ENCODE peak calls at places on chromosomes 2 and 18, in six cellular contexts. N is T-cell, T is H4, I is NB4, R is H7, Z is HS-27A. M is an unnamed sample.

GRCh38 chr18:72543362-72544055 is 633 bp downstream of the CBLN2 start:
- DNase-seq in N (no peak), T (no peak), I (no peak), R (peak; percentile 57), Z (no peak), M (no peak)

GRCh38 chr2:202098336-202098735 is 25.3 kb downstream of the KIAA2012 start:
- DNase-seq in N (no peak), T (no peak), I (no peak), R (no peak), Z (no peak), M (no peak)

GRCh38 chr2:12821656-12822055 is 104.9 kb downstream of the TRIB2 start:
- DNase-seq in N (no peak), T (no peak), I (no peak), R (no peak), Z (no peak), M (no peak)

GRCh38 chr2:216109962-216110614 is 940 bp downstream of the XRCC5 start:
- DNase-seq in N (no peak), T (peak; percentile 19), I (peak; percentile 62), R (no peak), Z (peak; percentile 4), M (peak; percentile 40)

GRCh38 chr2:182559623-182560022 is 132.8 kb upstream of the PDE1A start:
- DNase-seq in N (no peak), T (no peak), I (no peak), R (no peak), Z (no peak), M (peak; percentile 10)

GRCh38 chr2:114068438-114068837 is 178.5 kb downstream of the ACTR3 start:
- DNase-seq in N (no peak), T (no peak), I (peak; percentile 42), R (peak; percentile 50), Z (no peak), M (no peak)

GRCh38 chr18:79399275-79400081 is 3.7 kb downstream of the NFATC1 start:
- DNase-seq in N (no peak), T (no peak), I (no peak), R (peak; percentile 81), Z (no peak), M (no peak)

GRCh38 chr2:88827821-88828220 is 136.3 kb downstream of the RPIA start:
- DNase-seq in N (no peak), T (no peak), I (no peak), R (no peak), Z (no peak), M (no peak)

GRCh38 chr18:53416985-53417384 is 807.5 kb downstream of the MBD2 start:
- DNase-seq in N (no peak), T (no peak), I (no peak), R (no peak), Z (no peak), M (peak; percentile 1)

GRCh38 chr2:25977768-25978167 is 4.5 kb downstream of the KIF3C start:
- DNase-seq in N (no peak), T (no peak), I (no peak), R (no peak), Z (no peak), M (peak; percentile 56)

GRCh38 chr2:43448011-43448821 is 147.6 kb downstream of the THADA start:
- DNase-seq in N (no peak), T (no peak), I (no peak), R (no peak), Z (no peak), M (no peak)

GRCh38 chr2:53958443-53958842 is 12.3 kb downstream of the PSME4 start:
- DNase-seq in N (no peak), T (no peak), I (no peak), R (no peak), Z (no peak), M (no peak)

GRCh38 chr2:129233166-129233565 is 746.3 kb upstream of the RAB6C start:
- DNase-seq in N (no peak), T (no peak), I (no peak), R (no peak), Z (no peak), M (no peak)

M was measured in HS-5.